ENCODE peak calls at places on chromosomes 7 and 10, in five cellular contexts. T is H1, D is HL-60, Q is HepG2, A is SK-N-SH. E is an unnamed sample.

GRCh38 chr7:151304856-151305255 is 36.8 kb upstream of the NUB1 start:
- DNase-seq in T (peak), D (no peak), Q (no peak), A (no peak), E (peak)

GRCh38 chr7:2607122-2607912 is 24.5 kb upstream of the TTYH3 start:
- DNase-seq in T (no peak), D (no peak), Q (no peak), A (peak), E (no peak)

GRCh38 chr10:70492786-70493659 is 14.5 kb downstream of the PALD1 start:
- DNase-seq in T (no peak), D (peak), Q (no peak), A (no peak), E (no peak)

GRCh38 chr7:8700076-8700624 is 266.7 kb downstream of the NXPH1 start:
- DNase-seq in T (no peak), D (no peak), Q (no peak), A (peak), E (no peak)

GRCh38 chr10:106011189-106011744 is 1153.2 kb downstream of the SORCS1 start:
- DNase-seq in T (no peak), D (no peak), Q (no peak), A (no peak), E (no peak)

GRCh38 chr10:103653581-103654020 is 160.1 kb downstream of the NEURL1 start:
- DNase-seq in T (no peak), D (no peak), Q (no peak), A (no peak), E (no peak)

GRCh38 chr7:136353287-136353686 is 376.1 kb upstream of the MTPN start:
- DNase-seq in T (no peak), D (no peak), Q (no peak), A (no peak), E (no peak)

GRCh38 chr10:4234661-4235060 is 449.7 kb upstream of the KLF6 start:
- DNase-seq in T (no peak), D (peak), Q (no peak), A (no peak), E (peak)

GRCh38 chr10:121025731-121026130 is 174.6 kb downstream of the WDR11 start:
- DNase-seq in T (no peak), D (no peak), Q (no peak), A (no peak), E (no peak)

GRCh38 chr10:66836057-66836456 is 89.8 kb upstream of the LRRTM3 start:
- DNase-seq in T (no peak), D (no peak), Q (no peak), A (no peak), E (no peak)

GRCh38 chr10:60305394-60305892 is 84.2 kb downstream of the ANK3 start:
- DNase-seq in T (no peak), D (no peak), Q (no peak), A (peak), E (peak)

GRCh38 chr10:30562787-30563186 is 66.8 kb downstream of the LYZL2 start:
- DNase-seq in T (no peak), D (no peak), Q (no peak), A (no peak), E (no peak)

GRCh38 chr7:907158-907980 is 31.0 kb downstream of the GET4 start:
- DNase-seq in T (no peak), D (no peak), Q (no peak), A (no peak), E (no peak)

GRCh38 chr7:81501220-81501619 is 268.6 kb downstream of the HGF start:
- DNase-seq in T (no peak), D (no peak), Q (no peak), A (peak), E (no peak)

GRCh38 chr7:69184339-69184738 is 413.9 kb upstream of the AUTS2 start:
- DNase-seq in T (no peak), D (no peak), Q (no peak), A (no peak), E (no peak)

GRCh38 chr10:35838080-35838479 is 196.0 kb upstream of the FZD8 start:
- DNase-seq in T (no peak), D (no peak), Q (no peak), A (no peak), E (no peak)

GRCh38 chr10:35848412-35848811 is 206.3 kb upstream of the FZD8 start:
- DNase-seq in T (no peak), D (no peak), Q (no peak), A (no peak), E (no peak)

DNA sequence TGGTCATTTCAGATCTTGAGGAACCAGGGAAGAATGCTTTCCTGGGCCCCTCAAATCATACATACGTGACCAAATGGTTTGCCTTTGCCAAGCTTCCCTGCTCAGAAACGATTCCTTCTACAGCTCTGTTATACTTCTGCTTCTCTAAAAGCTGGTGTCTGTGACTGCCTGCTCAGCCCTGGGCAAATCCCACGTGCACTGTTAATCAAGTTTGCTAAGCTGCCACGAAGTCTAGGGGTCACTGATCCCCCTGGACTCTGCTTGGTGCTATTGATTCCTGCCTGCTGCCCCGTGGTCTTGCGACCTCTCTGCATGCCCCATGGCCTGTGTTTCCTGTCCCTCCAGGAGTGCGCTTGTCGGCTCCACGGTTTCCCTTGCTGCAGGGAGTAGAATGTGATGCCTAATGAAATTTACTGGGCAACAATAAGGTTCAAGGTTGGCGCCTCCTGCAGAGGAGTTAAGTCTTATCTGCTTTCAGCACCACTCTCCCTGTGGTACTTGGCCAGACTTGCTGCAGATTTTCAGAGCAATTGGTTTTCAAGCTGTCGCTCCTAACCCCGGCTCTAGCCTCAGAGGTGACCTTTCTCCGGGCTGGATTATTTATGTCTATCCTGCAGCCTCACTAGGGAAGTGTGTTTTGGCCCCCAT is 201.6 kb upstream of the FZD8 start:
- DNase-seq in T (no peak), D (no peak), Q (no peak), A (no peak), E (no peak)
- TF ChIP-seq GABPA in T (no peak), D (no peak), Q (no peak), A (no peak), E (no peak)

GRCh38 chr10:100895896-100896295 is 16.9 kb upstream of the SLF2 start:
- DNase-seq in T (no peak), D (no peak), Q (no peak), A (no peak), E (no peak)
- TF ChIP-seq GABPA in T (no peak), D (no peak), Q (no peak), A (no peak), E (no peak)

GRCh38 chr7:128908750-128909385 is 1.6 kb downstream of the KCP start:
- DNase-seq in T (no peak), D (no peak), Q (no peak), A (peak), E (no peak)

GRCh38 chr7:128911441-128912031 is 1.0 kb upstream of the KCP start:
- DNase-seq in T (no peak), D (no peak), Q (no peak), A (peak), E (no peak)

GRCh38 chr7:128912281-128912680 is 1.8 kb upstream of the KCP start:
- DNase-seq in T (no peak), D (no peak), Q (no peak), A (peak), E (no peak)

GRCh38 chr7:128909605-128910568 is 622 bp downstream of the KCP start:
- DNase-seq in T (no peak), D (no peak), Q (no peak), A (peak), E (no peak)

GRCh38 chr7:128910569-128910945 is at the start of gene KCP:
- DNase-seq in T (no peak), D (no peak), Q (no peak), A (peak), E (no peak)
- TF ChIP-seq GABPA in T (no peak), D (no peak), Q (no peak), A (no peak), E (no peak)

GRCh38 chr7:159078911-159079270 is 65.8 kb downstream of the VIPR2 start:
- DNase-seq in T (no peak), D (no peak), Q (no peak), A (no peak), E (no peak)

GRCh38 chr7:159071260-159071659 is 73.4 kb downstream of the VIPR2 start:
- DNase-seq in T (no peak), D (no peak), Q (no peak), A (no peak), E (no peak)

GRCh38 chr7:159078193-159078910 is 66.3 kb downstream of the VIPR2 start:
- DNase-seq in T (no peak), D (no peak), Q (no peak), A (no peak), E (no peak)

GRCh38 chr7:159076340-159076739 is 68.3 kb downstream of the VIPR2 start:
- DNase-seq in T (no peak), D (no peak), Q (no peak), A (no peak), E (no peak)

GRCh38 chr7:159075563-159076238 is 69.0 kb downstream of the VIPR2 start:
- DNase-seq in T (no peak), D (no peak), Q (no peak), A (no peak), E (no peak)
- TF ChIP-seq GABPA in T (no peak), D (no peak), Q (no peak), A (no peak), E (no peak)

GRCh38 chr7:144470052-144470451 is 66.6 kb upstream of the NOBOX start:
- DNase-seq in T (no peak), D (no peak), Q (no peak), A (no peak), E (no peak)
- TF ChIP-seq GABPA in T (no peak), D (no peak), Q (no peak), A (no peak), E (no peak)

DNA sequence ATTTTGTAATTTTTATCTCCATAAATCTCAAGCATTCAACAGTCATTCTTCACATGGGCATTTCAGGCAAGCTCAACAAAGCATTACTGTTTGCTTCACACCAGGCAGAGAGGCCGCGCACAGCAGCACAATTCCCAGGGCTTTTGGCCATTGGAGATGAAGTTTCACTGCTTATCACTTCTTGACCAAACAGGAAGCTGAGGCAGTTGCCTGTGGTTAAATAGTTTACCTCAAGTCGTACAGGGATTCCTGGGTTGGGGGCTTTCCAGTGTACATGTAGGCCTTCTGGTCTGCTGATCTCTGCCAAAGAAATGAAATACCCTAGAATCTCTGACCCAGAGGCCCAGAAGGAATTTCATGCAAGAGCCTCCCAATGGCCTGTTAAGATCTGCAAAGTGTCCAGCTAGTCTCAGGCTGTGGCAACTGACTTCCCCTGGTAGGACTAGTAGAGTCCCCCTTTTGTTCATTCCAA is 11.2 kb upstream of the PRDX3 start:
- DNase-seq in T (no peak), D (peak), Q (peak), A (no peak), E (peak)
- TF ChIP-seq GABPA in T (no peak), D (no peak), Q (no peak), A (no peak), E (no peak)